ENCODE peak calls at places on chromosomes 5 and 9, in five cellular contexts. V, R, D, B and Z are unnamed samples.

GRCh38 chr9:133591116-133591910 is 17.9 kb downstream of the FAM163B start:
- DNase-seq in V (no peak), R (no peak), D (no peak), B (no peak), Z (no peak)

GRCh38 chr5:90144625-90145327 is 264.8 kb downstream of the CETN3 start:
- DNase-seq in V (no peak), R (no peak), D (no peak), B (no peak), Z (no peak)

GRCh38 chr9:98344581-98344980 is 89.1 kb upstream of the TBC1D2 start:
- DNase-seq in V (no peak), R (no peak), D (no peak), B (no peak), Z (no peak)

GRCh38 chr9:21434202-21435014 is 5.8 kb upstream of the IFNA1 start:
- DNase-seq in V (peak; percentile 74), R (no peak), D (peak; percentile 92), B (peak; percentile 73), Z (no peak)

GRCh38 chr5:68139601-68140441 is 75.7 kb upstream of the PIK3R1 start:
- DNase-seq in V (no peak), R (no peak), D (no peak), B (peak; percentile 17), Z (no peak)

GRCh38 chr5:36369092-36369737 is 67.5 kb upstream of the RANBP3L start:
- DNase-seq in V (no peak), R (no peak), D (no peak), B (peak; percentile 8), Z (no peak)

GRCh38 chr9:75855509-75855908 is 35.0 kb upstream of the PCSK5 start:
- DNase-seq in V (peak; percentile 49), R (no peak), D (peak; percentile 71), B (peak; percentile 4), Z (no peak)

GRCh38 chr5:133750856-133751255 is 138.5 kb upstream of the FSTL4 start:
- DNase-seq in V (no peak), R (peak; percentile 46), D (no peak), B (no peak), Z (no peak)

GRCh38 chr5:119274767-119275130 is 81.1 kb upstream of the TNFAIP8 start:
- DNase-seq in V (no peak), R (no peak), D (no peak), B (peak; percentile 88), Z (no peak)

GRCh38 chr5:106545325-106545724 is 1125.4 kb downstream of the EFNA5 start:
- DNase-seq in V (no peak), R (no peak), D (no peak), B (no peak), Z (no peak)

GRCh38 chr9:114525505-114525904 is 20.2 kb upstream of the WHRN start:
- DNase-seq in V (no peak), R (no peak), D (no peak), B (peak; percentile 82), Z (no peak)

GRCh38 chr5:129113867-129114266 is 19.3 kb downstream of the ISOC1 start:
- DNase-seq in V (no peak), R (no peak), D (no peak), B (no peak), Z (no peak)

GRCh38 chr9:129781991-129782390 is 21.0 kb upstream of the TOR1B start:
- DNase-seq in V (no peak), R (no peak), D (no peak), B (no peak), Z (no peak)

GRCh38 chr9:105006514-105006913 is 78.6 kb upstream of the ABCA1 start:
- DNase-seq in V (no peak), R (no peak), D (no peak), B (no peak), Z (no peak)

GRCh38 chr5:93724791-93725190 is 16.6 kb downstream of the POU5F2 start:
- DNase-seq in V (no peak), R (no peak), D (no peak), B (no peak), Z (no peak)

GRCh38 chr5:132417010-132417439 is 47.5 kb downstream of the SLC22A5 start:
- DNase-seq in V (no peak), R (no peak), D (no peak), B (no peak), Z (no peak)

GRCh38 chr5:112735702-112736101 is 2.0 kb upstream of the APC start:
- DNase-seq in V (no peak), R (no peak), D (no peak), B (peak; percentile 75), Z (no peak)

GRCh38 chr9:93084471-93084881 is 11.5 kb upstream of the CARD19 start:
- DNase-seq in V (no peak), R (peak; percentile 53), D (no peak), B (no peak), Z (peak; percentile 20)

GRCh38 chr5:169796731-169797130 is 159.7 kb downstream of the DOCK2 start:
- DNase-seq in V (no peak), R (no peak), D (no peak), B (no peak), Z (no peak)

GRCh38 chr5:111734013-111734412 is 23.0 kb downstream of the NREP start:
- DNase-seq in V (no peak), R (no peak), D (no peak), B (peak; percentile 65), Z (no peak)

GRCh38 chr5:19616821-19617220 is 371.2 kb downstream of the CDH18 start:
- DNase-seq in V (no peak), R (no peak), D (no peak), B (no peak), Z (no peak)

GRCh38 chr9:137109250-137110146 is 5.0 kb downstream of the DPP7 start:
- DNase-seq in V (no peak), R (no peak), D (no peak), B (no peak), Z (no peak)

GRCh38 chr5:129820-130219 is 37.9 kb downstream of the PLEKHG4B start:
- DNase-seq in V (no peak), R (no peak), D (peak; percentile 32), B (peak; percentile 85), Z (no peak)

GRCh38 chr5:139295692-139296091 is 2.2 kb downstream of the MATR3 start:
- DNase-seq in V (peak; percentile 53), R (no peak), D (no peak), B (peak; percentile 39), Z (no peak)

DNA sequence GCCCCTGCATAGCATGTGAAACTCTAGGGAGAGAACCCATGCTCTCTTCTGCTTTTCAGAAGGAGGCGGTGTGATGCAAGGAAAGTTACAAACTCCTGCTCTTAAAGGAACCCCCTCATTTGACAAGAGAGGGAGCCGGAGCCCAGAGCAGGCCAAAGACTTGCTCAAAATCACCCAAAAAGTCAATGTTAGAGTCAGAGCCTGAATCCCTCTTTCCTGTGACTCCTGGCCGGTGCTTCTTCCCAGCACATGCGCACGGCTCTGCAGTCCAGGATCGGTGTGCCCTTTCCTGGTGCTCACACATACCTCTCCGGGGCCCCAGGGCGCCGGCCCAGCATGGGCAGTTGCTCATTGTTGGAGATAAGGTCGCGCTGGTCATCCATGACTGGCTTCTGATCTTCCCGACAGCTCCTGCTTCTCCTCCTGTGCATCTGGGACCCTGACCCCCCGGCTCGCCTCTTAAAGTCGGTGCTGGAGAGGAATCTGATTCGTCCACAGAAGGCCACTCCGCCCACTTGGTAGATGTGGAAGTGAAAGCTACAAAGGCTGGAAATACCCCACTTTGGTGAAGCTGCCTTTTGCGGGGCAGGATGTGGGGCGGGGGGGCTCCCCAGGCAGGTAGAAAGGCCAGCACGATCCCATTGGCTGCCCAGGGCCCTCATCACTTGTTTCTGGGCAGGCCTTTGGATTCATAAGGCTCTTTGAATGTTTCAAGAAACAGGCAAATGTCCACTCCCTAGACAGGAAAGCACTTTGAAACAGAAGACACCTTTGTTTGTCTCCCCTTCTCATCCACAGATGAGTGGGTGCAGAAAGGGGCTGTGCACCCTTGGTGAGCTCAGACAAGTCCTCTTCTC is at the start of gene CD74:
- DNase-seq in V (peak; percentile 67), R (peak; percentile 85), D (peak; percentile 87), B (peak; percentile 20), Z (peak; percentile 78)
- H3K27ac ChIP-seq in V (peak within 1 kb of the TSS; percentile 33), R (peak within 1 kb of the TSS; percentile 89), D (peak within 1 kb of the TSS; percentile 89), B (no peak within 1 kb of the TSS), Z (peak within 1 kb of the TSS; percentile 84)

GRCh38 chr5:171496431-171496830 is 77.0 kb downstream of the FGF18 start:
- DNase-seq in V (no peak), R (no peak), D (no peak), B (no peak), Z (no peak)

GRCh38 chr5:171495122-171495700 is 75.8 kb downstream of the FGF18 start:
- DNase-seq in V (no peak), R (no peak), D (peak; percentile 27), B (no peak), Z (no peak)

GRCh38 chr5:171492781-171493180 is 73.3 kb downstream of the FGF18 start:
- DNase-seq in V (no peak), R (no peak), D (peak; percentile 55), B (no peak), Z (no peak)

GRCh38 chr5:171493646-171494393 is 74.4 kb downstream of the FGF18 start:
- DNase-seq in V (no peak), R (no peak), D (no peak), B (no peak), Z (no peak)

DNA sequence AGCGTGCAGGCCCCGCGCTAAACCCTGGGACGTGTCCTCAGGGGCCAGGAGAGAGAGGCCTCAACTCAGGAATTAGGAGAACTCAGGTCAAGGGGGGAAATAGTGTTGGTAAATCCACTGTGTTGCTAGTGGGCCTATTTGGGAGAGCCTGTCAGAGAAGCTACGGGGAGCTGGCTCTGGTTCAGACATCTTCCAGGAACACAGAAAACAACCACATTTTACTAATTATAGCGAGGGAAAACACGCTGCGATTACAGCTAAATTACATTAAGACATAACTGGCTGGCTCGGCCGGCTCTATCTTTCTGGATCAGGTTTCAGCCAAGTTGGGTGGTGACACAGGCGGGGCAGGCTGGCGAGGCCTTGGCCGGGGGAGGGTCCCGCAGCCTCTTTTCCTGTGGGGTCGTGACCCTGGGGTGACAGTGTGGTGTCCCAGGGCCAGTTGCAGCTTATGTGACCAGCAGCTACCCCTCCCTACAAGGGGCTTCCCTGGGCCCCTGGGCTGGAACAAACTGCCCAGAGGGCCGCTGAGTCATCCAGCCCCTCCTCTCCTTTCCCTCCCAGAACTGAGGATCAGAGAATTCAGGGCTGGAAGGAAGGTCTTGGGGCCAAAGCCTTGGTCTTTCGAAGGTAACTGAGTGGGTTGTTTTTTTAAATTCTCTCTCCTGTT is 75.1 kb downstream of the FGF18 start:
- DNase-seq in V (peak; percentile 77), R (peak; percentile 84), D (peak; percentile 68), B (peak; percentile 59), Z (peak; percentile 81)
- H3K27ac ChIP-seq in V (no peak overlapping the region), R (peak overlapping the region; percentile 90), D (peak overlapping the region; percentile 87), B (peak overlapping the region; percentile 80), Z (peak overlapping the region; percentile 64)

GRCh38 chr9:131076347-131077195 is 19.8 kb upstream of the AIF1L start:
- DNase-seq in V (no peak), R (no peak), D (no peak), B (no peak), Z (no peak)
- H3K27ac ChIP-seq in V (no peak overlapping the region), R (no peak overlapping the region), D (no peak overlapping the region), B (no peak overlapping the region), Z (no peak overlapping the region)

DNA sequence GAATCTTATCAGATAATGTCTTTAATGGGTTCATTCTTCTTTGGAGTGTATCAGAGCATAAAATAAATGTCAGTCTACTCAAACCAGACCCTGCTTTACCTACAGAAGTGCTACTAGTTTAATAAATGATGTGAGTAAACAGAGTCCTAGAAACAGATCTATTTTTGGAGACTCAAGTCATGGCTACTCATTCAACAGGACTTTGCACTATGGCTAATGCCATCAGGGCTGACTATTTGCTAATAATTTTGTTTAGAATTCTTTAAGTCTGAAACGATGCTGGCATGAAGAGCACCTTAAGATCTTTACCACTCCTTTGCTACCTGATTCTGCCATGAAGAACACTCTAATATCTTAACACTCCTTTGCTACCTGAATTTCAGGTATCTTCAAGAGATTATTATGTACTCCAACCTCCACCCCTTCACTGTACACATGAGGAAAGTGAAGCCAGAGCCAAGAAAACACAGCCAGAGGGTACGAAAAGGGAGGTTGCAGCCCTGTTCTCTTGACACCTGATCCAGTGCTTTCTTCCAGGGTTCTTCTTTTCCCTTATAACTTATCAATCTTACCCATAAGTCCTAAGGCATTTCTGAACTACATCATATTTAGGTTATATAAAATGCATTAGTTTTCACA is 62.4 kb downstream of the ZNF608 start:
- DNase-seq in V (no peak), R (no peak), D (no peak), B (no peak), Z (no peak)
- H3K27ac ChIP-seq in V (no peak overlapping the region), R (no peak overlapping the region), D (no peak overlapping the region), B (no peak overlapping the region), Z (no peak overlapping the region)